ENCODE peak calls at places on chromosomes 16 and 17, in four cellular contexts. C is IMR-90, V is small intestine, O is left lung. S is an unnamed sample.

GRCh38 chr17:8068736-8069586 is 18.6 kb downstream of the ALOX12B start:
- DNase-seq in C (no peak), V (peak; percentile 26), O (no peak), S (no peak)

GRCh38 chr17:260031-260791 is 78.8 kb upstream of the DOC2B start:
- DNase-seq in C (no peak), V (no peak), O (no peak), S (no peak)

GRCh38 chr17:58666858-58667267 is 25.0 kb downstream of the TEX14 start:
- DNase-seq in C (peak; percentile 79), V (peak; percentile 81), O (peak; percentile 88), S (no peak)

GRCh38 chr16:88566158-88566557 is 4.0 kb upstream of the ZC3H18 start:
- DNase-seq in C (peak; percentile 75), V (no peak), O (no peak), S (no peak)

GRCh38 chr16:31710134-31710533 is 163.5 kb upstream of the ZNF267 start:
- DNase-seq in C (no peak), V (no peak), O (peak; percentile 28), S (no peak)

GRCh38 chr17:6610011-6610410 is 30.5 kb downstream of the KIAA0753 start:
- DNase-seq in C (peak; percentile 11), V (no peak), O (no peak), S (no peak)

GRCh38 chr17:78709688-78710290 is 72.3 kb downstream of the CYTH1 start:
- DNase-seq in C (no peak), V (no peak), O (no peak), S (no peak)

GRCh38 chr17:30956764-30957374 is 14.0 kb upstream of the RNF135 start:
- DNase-seq in C (no peak), V (no peak), O (no peak), S (no peak)

GRCh38 chr17:19409509-19409908 is 1.5 kb upstream of the RNF112 start:
- DNase-seq in C (peak; percentile 91), V (no peak), O (no peak), S (no peak)

GRCh38 chr17:34769049-34769448 is 189.7 kb downstream of the TMEM132E start:
- DNase-seq in C (no peak), V (no peak), O (no peak), S (no peak)

GRCh38 chr17:66275651-66276050 is 26.8 kb upstream of the PRKCA start:
- DNase-seq in C (peak; percentile 97), V (peak; percentile 41), O (no peak), S (no peak)

GRCh38 chr17:74892013-74892841 is 1.2 kb downstream of the FADS6 start:
- DNase-seq in C (no peak), V (peak; percentile 48), O (no peak), S (no peak)
- H3K4me3 ChIP-seq in C (no peak overlapping the region), V (no peak overlapping the region), O (no peak overlapping the region), S (no peak overlapping the region)

GRCh38 chr17:74325743-74326379 is at the start of gene KIF19:
- DNase-seq in C (no peak), V (peak; percentile 35), O (peak; percentile 86), S (no peak)
- H3K4me3 ChIP-seq in C (no peak within 1 kb of the TSS), V (no peak within 1 kb of the TSS), O (peak within 1 kb of the TSS; percentile 7), S (peak within 1 kb of the TSS; percentile 23)

GRCh38 chr17:50444841-50445715 is 19.1 kb downstream of the ACSF2 start:
- DNase-seq in C (no peak), V (no peak), O (no peak), S (no peak)
- H3K4me3 ChIP-seq in C (no peak overlapping the region), V (no peak overlapping the region), O (no peak overlapping the region), S (no peak overlapping the region)

GRCh38 chr16:73071131-73071940 is 23.4 kb upstream of the ZFHX3 start:
- DNase-seq in C (no peak), V (no peak), O (peak; percentile 82), S (no peak)
- H3K4me3 ChIP-seq in C (no peak overlapping the region), V (no peak overlapping the region), O (no peak overlapping the region), S (no peak overlapping the region)

DNA sequence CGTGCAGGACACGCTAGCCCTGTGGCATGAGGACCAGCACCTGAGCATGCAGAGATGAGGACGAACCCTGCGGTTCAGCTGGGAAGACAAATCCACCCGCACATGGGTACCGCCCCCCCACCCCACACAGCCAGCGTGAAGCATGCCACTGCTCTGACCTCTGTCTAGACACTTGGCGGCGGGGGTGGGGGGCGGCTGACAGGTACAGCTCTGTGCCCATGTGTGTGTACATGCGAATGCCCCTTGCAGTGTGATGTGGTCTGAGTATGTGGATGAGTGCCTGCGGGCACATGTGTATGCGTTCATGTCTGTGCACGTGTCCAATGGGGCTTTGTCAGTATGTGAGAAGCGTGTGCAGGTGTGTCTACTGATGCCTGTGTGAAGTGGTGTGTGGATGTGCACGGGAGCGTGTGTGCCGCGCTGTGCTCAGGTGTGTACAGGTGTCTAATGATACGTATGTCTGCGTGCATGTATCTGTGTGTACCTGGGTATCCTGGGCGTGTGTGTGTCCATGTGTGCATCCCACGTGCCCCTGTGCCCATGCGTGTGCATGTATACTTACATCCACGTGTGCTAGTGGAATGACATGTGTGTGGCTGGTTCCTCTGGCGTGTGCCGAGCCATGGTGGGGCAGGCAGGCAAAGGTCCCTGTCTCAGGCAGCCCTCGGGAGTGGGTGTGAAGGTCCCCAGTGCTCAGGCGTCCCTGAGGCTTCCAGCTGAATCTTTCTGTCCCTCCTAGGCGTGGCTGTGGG is 650 bp upstream of the RAP1GAP2 start:
- DNase-seq in C (no peak), V (no peak), O (no peak), S (no peak)
- H3K4me3 ChIP-seq in C (no peak overlapping the region), V (no peak overlapping the region), O (no peak overlapping the region), S (peak overlapping the region; percentile 62)